ENCODE peak calls at places on chromosome 1, in six cellular contexts. One of them, this sample, is unnamed.
A peak's percentile ranks its signal among the peaks of the same experiment; 100 is the strongest.

GRCh38 chr1:175448467-175448866 is 255.9 kb upstream of the KIAA0040 start:
- DNase-seq in skeletal muscle cell: no peak
- DNase-seq in tibial artery: no peak
- DNase-seq in GM23338: no peak
- DNase-seq in astrocyte of the spinal cord: no peak
- DNase-seq in mesendoderm: no peak
- DNase-seq in this sample: no peak

GRCh38 chr1:8251635-8252034 is 66.3 kb upstream of the SLC45A1 start:
- DNase-seq in astrocyte of the spinal cord: no peak
- DNase-seq in tibial artery: no peak
- DNase-seq in skeletal muscle cell: no peak
- DNase-seq in mesendoderm: no peak
- DNase-seq in GM23338: no peak
- DNase-seq in this sample: no peak

GRCh38 chr1:59146651-59147358 is 150.1 kb upstream of the FGGY start:
- DNase-seq in mesendoderm: peak; percentile 51
- DNase-seq in skeletal muscle cell: no peak
- DNase-seq in GM23338: peak; percentile 70
- DNase-seq in tibial artery: peak; percentile 43
- DNase-seq in astrocyte of the spinal cord: peak; percentile 59
- DNase-seq in this sample: peak; percentile 87

GRCh38 chr1:156721131-156721924 is 6.9 kb upstream of the METTL25B start:
- DNase-seq in skeletal muscle cell: no peak
- DNase-seq in astrocyte of the spinal cord: no peak
- DNase-seq in mesendoderm: no peak
- DNase-seq in GM23338: no peak
- DNase-seq in tibial artery: no peak
- DNase-seq in this sample: no peak

GRCh38 chr1:192907545-192908243 is 98.9 kb downstream of the RGS2 start:
- DNase-seq in skeletal muscle cell: peak; percentile 82
- DNase-seq in astrocyte of the spinal cord: peak; percentile 64
- DNase-seq in mesendoderm: no peak
- DNase-seq in GM23338: no peak
- DNase-seq in tibial artery: no peak
- DNase-seq in this sample: no peak

GRCh38 chr1:231702321-231702720 is 75.7 kb downstream of the DISC1 start:
- DNase-seq in tibial artery: no peak
- DNase-seq in skeletal muscle cell: no peak
- DNase-seq in mesendoderm: no peak
- DNase-seq in GM23338: no peak
- DNase-seq in astrocyte of the spinal cord: no peak
- DNase-seq in this sample: no peak

GRCh38 chr1:211606327-211606913 is 27.5 kb upstream of the SLC30A1 start:
- DNase-seq in skeletal muscle cell: no peak
- DNase-seq in GM23338: no peak
- DNase-seq in mesendoderm: no peak
- DNase-seq in astrocyte of the spinal cord: no peak
- DNase-seq in tibial artery: no peak
- DNase-seq in this sample: no peak

GRCh38 chr1:174815036-174815435 is 184.7 kb upstream of the CACYBP start:
- DNase-seq in astrocyte of the spinal cord: peak; percentile 48
- DNase-seq in GM23338: no peak
- DNase-seq in mesendoderm: peak; percentile 29
- DNase-seq in tibial artery: no peak
- DNase-seq in skeletal muscle cell: no peak
- DNase-seq in this sample: no peak

GRCh38 chr1:111882986-111883560 is 106.4 kb downstream of the KCND3 start:
- DNase-seq in GM23338: no peak
- DNase-seq in skeletal muscle cell: no peak
- DNase-seq in astrocyte of the spinal cord: no peak
- DNase-seq in tibial artery: no peak
- DNase-seq in mesendoderm: no peak
- DNase-seq in this sample: no peak

GRCh38 chr1:79128726-79129125 is 122.2 kb upstream of the ADGRL4 start:
- DNase-seq in skeletal muscle cell: peak; percentile 79
- DNase-seq in tibial artery: no peak
- DNase-seq in astrocyte of the spinal cord: peak; percentile 79
- DNase-seq in GM23338: no peak
- DNase-seq in mesendoderm: no peak
- DNase-seq in this sample: no peak

GRCh38 chr1:167881786-167882185 is 32.1 kb downstream of the ADCY10 start:
- DNase-seq in skeletal muscle cell: no peak
- DNase-seq in GM23338: no peak
- DNase-seq in astrocyte of the spinal cord: peak; percentile 9
- DNase-seq in mesendoderm: no peak
- DNase-seq in tibial artery: no peak
- DNase-seq in this sample: no peak

GRCh38 chr1:185656663-185657062 is 77.5 kb upstream of the HMCN1 start:
- DNase-seq in mesendoderm: peak; percentile 45
- DNase-seq in skeletal muscle cell: no peak
- DNase-seq in GM23338: peak; percentile 62
- DNase-seq in astrocyte of the spinal cord: no peak
- DNase-seq in tibial artery: no peak
- DNase-seq in this sample: peak; percentile 26

GRCh38 chr1:242004751-242005495 is 6.0 kb upstream of the MAP1LC3C start:
- DNase-seq in tibial artery: no peak
- DNase-seq in skeletal muscle cell: no peak
- DNase-seq in mesendoderm: peak; percentile 66
- DNase-seq in GM23338: peak; percentile 37
- DNase-seq in astrocyte of the spinal cord: no peak
- DNase-seq in this sample: no peak

GRCh38 chr1:25343872-25344271 is 5.7 kb downstream of the TMEM50A start:
- DNase-seq in tibial artery: no peak
- DNase-seq in skeletal muscle cell: peak; percentile 81
- DNase-seq in GM23338: no peak
- DNase-seq in mesendoderm: no peak
- DNase-seq in astrocyte of the spinal cord: peak; percentile 87
- DNase-seq in this sample: no peak

GRCh38 chr1:63362578-63362977 is 4.8 kb upstream of the ALG6 start:
- DNase-seq in tibial artery: no peak
- DNase-seq in skeletal muscle cell: no peak
- DNase-seq in mesendoderm: peak; percentile 2
- DNase-seq in GM23338: peak; percentile 11
- DNase-seq in astrocyte of the spinal cord: no peak
- DNase-seq in this sample: no peak

GRCh38 chr1:167328306-167328705 is 107.6 kb downstream of the POU2F1 start:
- DNase-seq in GM23338: no peak
- DNase-seq in tibial artery: no peak
- DNase-seq in astrocyte of the spinal cord: no peak
- DNase-seq in mesendoderm: peak; percentile 50
- DNase-seq in skeletal muscle cell: no peak
- DNase-seq in this sample: no peak

GRCh38 chr1:210598135-210598652 is 269.5 kb downstream of the HHAT start:
- DNase-seq in skeletal muscle cell: peak; percentile 92
- DNase-seq in tibial artery: peak; percentile 67
- DNase-seq in astrocyte of the spinal cord: peak; percentile 96
- DNase-seq in GM23338: no peak
- DNase-seq in mesendoderm: peak; percentile 94
- DNase-seq in this sample: no peak

GRCh38 chr1:94304553-94304952 is 67.2 kb upstream of the ARHGAP29 start:
- DNase-seq in astrocyte of the spinal cord: no peak
- DNase-seq in mesendoderm: no peak
- DNase-seq in GM23338: no peak
- DNase-seq in tibial artery: no peak
- DNase-seq in skeletal muscle cell: no peak
- DNase-seq in this sample: no peak

DNA sequence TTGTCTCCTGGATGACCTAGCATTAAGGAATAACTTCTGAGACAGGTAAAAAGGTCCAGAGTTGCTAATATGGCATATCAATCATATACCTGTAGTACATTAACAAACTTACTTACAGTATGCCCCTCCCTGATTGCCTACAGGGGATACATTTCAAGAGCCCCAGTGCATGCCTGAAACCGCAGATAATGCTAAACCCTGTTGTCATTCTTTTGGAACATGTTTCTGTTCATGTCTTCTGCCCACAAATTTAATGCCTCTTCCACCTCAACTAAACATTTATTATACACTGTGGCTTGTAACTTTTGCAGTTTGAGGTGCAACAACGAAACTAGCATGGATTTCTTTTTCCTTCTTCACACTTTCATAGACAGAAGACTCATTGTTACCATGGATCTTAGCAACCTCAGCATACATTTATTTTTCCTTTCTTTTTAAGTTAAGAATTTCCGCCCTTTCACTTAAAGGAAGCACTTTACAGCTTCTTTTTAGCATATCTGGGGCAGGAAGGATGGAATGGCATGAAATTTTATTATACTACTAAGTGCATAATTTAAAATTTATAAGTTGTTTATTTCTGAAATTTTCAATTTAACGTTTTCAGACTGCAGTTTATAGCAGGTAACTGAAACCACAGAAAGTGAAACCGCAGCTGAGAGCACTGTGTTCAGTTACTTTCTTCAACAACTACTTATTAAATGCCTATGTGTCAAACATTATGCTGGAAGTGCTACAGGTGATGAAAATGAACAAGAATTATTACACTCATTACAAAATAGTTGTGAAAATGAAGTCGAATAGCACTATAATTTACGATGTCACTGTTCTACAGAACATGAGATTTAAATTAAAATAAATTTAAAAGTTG is 25.3 kb downstream of the F13B start:
- DNase-seq in skeletal muscle cell: no peak
- DNase-seq in GM23338: no peak
- DNase-seq in mesendoderm: no peak
- DNase-seq in tibial artery: no peak
- DNase-seq in astrocyte of the spinal cord: no peak
- DNase-seq in this sample: no peak
- H3K4me3 ChIP-seq in skeletal muscle cell: no peak overlapping the region
- H3K4me3 ChIP-seq in GM23338: no peak overlapping the region
- H3K4me3 ChIP-seq in mesendoderm: no peak overlapping the region
- H3K4me3 ChIP-seq in tibial artery: no peak overlapping the region
- H3K4me3 ChIP-seq in astrocyte of the spinal cord: no peak overlapping the region
- H3K4me3 ChIP-seq in this sample: no peak overlapping the region

DNA sequence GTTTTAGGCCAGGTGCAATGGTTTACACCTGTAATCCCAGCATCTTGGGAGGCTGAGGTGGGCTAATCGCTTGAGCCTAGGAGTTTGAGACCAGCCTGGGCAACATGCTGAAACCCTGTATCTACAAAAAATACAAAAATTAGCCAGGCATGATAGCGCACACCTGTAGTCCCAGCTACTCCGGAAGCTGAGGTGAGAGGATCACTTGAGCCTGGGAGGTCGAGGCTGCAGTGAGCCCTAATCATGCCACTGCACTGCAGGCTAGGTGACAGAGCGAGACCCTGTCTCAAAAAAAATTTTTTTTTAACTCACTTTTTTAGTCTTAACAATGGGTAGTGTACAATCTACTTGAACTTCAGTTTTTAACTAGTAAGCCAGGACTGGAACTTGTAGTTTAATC is 137.5 kb downstream of the HS2ST1 start:
- DNase-seq in skeletal muscle cell: no peak
- DNase-seq in astrocyte of the spinal cord: no peak
- DNase-seq in GM23338: no peak
- DNase-seq in mesendoderm: no peak
- DNase-seq in tibial artery: no peak
- DNase-seq in this sample: no peak
- H3K4me3 ChIP-seq in skeletal muscle cell: no peak overlapping the region
- H3K4me3 ChIP-seq in astrocyte of the spinal cord: no peak overlapping the region
- H3K4me3 ChIP-seq in GM23338: no peak overlapping the region
- H3K4me3 ChIP-seq in mesendoderm: no peak overlapping the region
- H3K4me3 ChIP-seq in tibial artery: no peak overlapping the region
- H3K4me3 ChIP-seq in this sample: no peak overlapping the region

DNA sequence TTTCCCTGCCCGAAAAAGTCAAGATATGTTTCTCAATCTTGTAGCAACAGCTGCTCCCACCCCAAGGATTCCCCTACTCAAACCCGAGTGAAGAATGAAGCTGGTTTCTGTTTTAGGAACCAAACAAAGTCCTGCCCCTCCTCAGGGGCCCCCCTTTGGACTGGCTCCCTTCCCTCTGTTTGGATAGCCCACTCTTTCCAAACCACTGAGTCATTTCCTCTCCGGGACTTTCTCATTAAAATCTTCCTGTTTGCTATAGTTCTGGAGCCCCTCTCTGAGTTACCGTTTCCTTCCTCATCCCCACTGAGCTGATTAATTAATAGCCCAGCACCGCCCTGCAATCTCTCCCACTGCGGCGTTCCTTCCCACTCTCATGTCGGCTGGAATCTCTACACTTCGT is 101.0 kb downstream of the TSEN15 start:
- DNase-seq in tibial artery: peak; percentile 37
- DNase-seq in skeletal muscle cell: peak; percentile 52
- DNase-seq in mesendoderm: no peak
- DNase-seq in GM23338: no peak
- DNase-seq in astrocyte of the spinal cord: peak; percentile 52
- DNase-seq in this sample: no peak
- H3K4me3 ChIP-seq in tibial artery: peak overlapping the region; percentile 18
- H3K4me3 ChIP-seq in skeletal muscle cell: peak overlapping the region; percentile 35
- H3K4me3 ChIP-seq in mesendoderm: no peak overlapping the region
- H3K4me3 ChIP-seq in GM23338: no peak overlapping the region
- H3K4me3 ChIP-seq in astrocyte of the spinal cord: peak overlapping the region; percentile 12
- H3K4me3 ChIP-seq in this sample: no peak overlapping the region

GRCh38 chr1:226672217-226672838 is 66.8 kb downstream of the ITPKB start:
- DNase-seq in skeletal muscle cell: no peak
- DNase-seq in tibial artery: no peak
- DNase-seq in mesendoderm: no peak
- DNase-seq in astrocyte of the spinal cord: no peak
- DNase-seq in GM23338: no peak
- DNase-seq in this sample: no peak

GRCh38 chr1:226677121-226678020 is 61.7 kb downstream of the ITPKB start:
- DNase-seq in astrocyte of the spinal cord: peak; percentile 70
- DNase-seq in GM23338: no peak
- DNase-seq in tibial artery: peak; percentile 89
- DNase-seq in mesendoderm: no peak
- DNase-seq in skeletal muscle cell: peak; percentile 71
- DNase-seq in this sample: no peak

GRCh38 chr1:226676381-226676780 is 62.7 kb downstream of the ITPKB start:
- DNase-seq in tibial artery: no peak
- DNase-seq in skeletal muscle cell: no peak
- DNase-seq in GM23338: no peak
- DNase-seq in astrocyte of the spinal cord: no peak
- DNase-seq in mesendoderm: no peak
- DNase-seq in this sample: no peak

GRCh38 chr1:226675720-226676357 is 63.2 kb downstream of the ITPKB start:
- DNase-seq in astrocyte of the spinal cord: no peak
- DNase-seq in mesendoderm: no peak
- DNase-seq in skeletal muscle cell: no peak
- DNase-seq in tibial artery: no peak
- DNase-seq in GM23338: no peak
- DNase-seq in this sample: no peak

DNA sequence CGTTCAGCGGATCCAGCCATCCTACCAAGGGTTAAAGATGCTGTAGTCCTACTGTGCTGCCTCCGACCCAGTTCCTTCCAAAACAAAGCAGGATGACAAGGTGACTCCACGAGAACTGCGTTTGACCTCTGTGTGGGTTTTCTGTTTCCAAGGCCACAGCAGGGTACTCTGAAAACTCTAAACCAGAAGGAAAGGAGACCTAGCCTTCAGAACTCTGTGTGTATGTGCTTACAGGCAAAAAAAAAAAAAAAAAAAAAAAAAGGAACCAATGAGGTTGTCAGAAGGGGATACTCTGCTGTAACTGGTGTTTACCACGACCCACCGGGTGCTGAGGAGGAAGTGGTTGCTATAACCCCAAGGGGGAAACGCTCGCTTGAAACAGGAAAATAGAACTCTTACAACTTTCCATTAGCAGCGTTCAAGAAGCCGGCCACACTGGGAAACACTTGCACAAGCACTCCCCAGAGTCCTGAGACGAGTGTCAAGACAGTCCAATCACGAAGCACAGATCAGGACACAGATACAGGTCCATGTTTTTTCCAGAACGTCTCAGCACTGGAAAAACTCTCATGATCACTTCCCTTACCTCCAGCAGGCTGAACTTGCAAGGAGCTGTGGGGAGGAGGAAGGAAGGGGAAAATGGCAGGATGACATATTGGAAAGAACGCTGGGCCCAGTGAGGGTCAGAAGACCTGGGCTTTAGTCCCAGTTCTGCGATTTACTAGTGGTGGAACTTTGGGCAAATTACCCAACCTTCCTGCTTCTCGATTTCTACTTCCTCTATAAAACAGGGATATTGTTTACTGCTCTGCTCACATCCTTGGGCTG is 64.0 kb downstream of the ITPKB start:
- DNase-seq in astrocyte of the spinal cord: no peak
- DNase-seq in tibial artery: peak; percentile 73
- DNase-seq in GM23338: no peak
- DNase-seq in skeletal muscle cell: no peak
- DNase-seq in mesendoderm: no peak
- DNase-seq in this sample: no peak
- H3K4me3 ChIP-seq in astrocyte of the spinal cord: no peak overlapping the region
- H3K4me3 ChIP-seq in tibial artery: no peak overlapping the region
- H3K4me3 ChIP-seq in GM23338: no peak overlapping the region
- H3K4me3 ChIP-seq in skeletal muscle cell: no peak overlapping the region
- H3K4me3 ChIP-seq in mesendoderm: no peak overlapping the region
- H3K4me3 ChIP-seq in this sample: no peak overlapping the region

This sample was measured in H7.